ENCODE peak calls at places on chromosome 13, in eight cellular contexts. One of them, this sample, is unnamed.

GRCh38 chr13:49697468-49697867 is 6.2 kb upstream of the EBPL start:
- DNase-seq in effector memory CD4-positive, alpha-beta T cell: no peak
- DNase-seq in aorta: no peak
- DNase-seq in CD4-positive, CD25-positive, alpha-beta regulatory T cell: no peak
- DNase-seq in mammary epithelial cell: no peak
- DNase-seq in cardiac muscle cell: no peak
- DNase-seq in heart right ventricle: no peak
- DNase-seq in heart left ventricle: no peak
- DNase-seq in this sample: no peak

GRCh38 chr13:84303035-84303434 is 420.8 kb upstream of the SLITRK1 start:
- DNase-seq in effector memory CD4-positive, alpha-beta T cell: no peak
- DNase-seq in aorta: no peak
- DNase-seq in CD4-positive, CD25-positive, alpha-beta regulatory T cell: no peak
- DNase-seq in mammary epithelial cell: no peak
- DNase-seq in cardiac muscle cell: no peak
- DNase-seq in heart right ventricle: no peak
- DNase-seq in heart left ventricle: no peak
- DNase-seq in this sample: no peak

GRCh38 chr13:20351279-20352022 is 119.3 kb upstream of the GJB6 start:
- DNase-seq in effector memory CD4-positive, alpha-beta T cell: no peak
- DNase-seq in aorta: no peak
- DNase-seq in CD4-positive, CD25-positive, alpha-beta regulatory T cell: no peak
- DNase-seq in mammary epithelial cell: peak
- DNase-seq in cardiac muscle cell: peak
- DNase-seq in heart right ventricle: no peak
- DNase-seq in heart left ventricle: no peak
- DNase-seq in this sample: peak

GRCh38 chr13:107808388-107808787 is 406.9 kb downstream of the LIG4 start:
- DNase-seq in effector memory CD4-positive, alpha-beta T cell: no peak
- DNase-seq in aorta: no peak
- DNase-seq in CD4-positive, CD25-positive, alpha-beta regulatory T cell: no peak
- DNase-seq in mammary epithelial cell: no peak
- DNase-seq in cardiac muscle cell: peak
- DNase-seq in heart right ventricle: no peak
- DNase-seq in heart left ventricle: no peak
- DNase-seq in this sample: peak

GRCh38 chr13:110306960-110307696 is at the start of the genes COL4A1 and COL4A2:
- DNase-seq in effector memory CD4-positive, alpha-beta T cell: no peak
- DNase-seq in aorta: peak
- DNase-seq in CD4-positive, CD25-positive, alpha-beta regulatory T cell: no peak
- DNase-seq in mammary epithelial cell: peak
- DNase-seq in cardiac muscle cell: peak
- DNase-seq in heart right ventricle: peak
- DNase-seq in heart left ventricle: peak
- DNase-seq in this sample: peak

GRCh38 chr13:21420706-21421105 is 38.4 kb downstream of the ZDHHC20 start:
- DNase-seq in effector memory CD4-positive, alpha-beta T cell: no peak
- DNase-seq in aorta: no peak
- DNase-seq in CD4-positive, CD25-positive, alpha-beta regulatory T cell: no peak
- DNase-seq in mammary epithelial cell: peak
- DNase-seq in cardiac muscle cell: peak
- DNase-seq in heart right ventricle: no peak
- DNase-seq in heart left ventricle: no peak
- DNase-seq in this sample: peak

GRCh38 chr13:36297259-36297599 is 385 bp downstream of the CCDC169 start:
- DNase-seq in effector memory CD4-positive, alpha-beta T cell: no peak
- DNase-seq in aorta: no peak
- DNase-seq in CD4-positive, CD25-positive, alpha-beta regulatory T cell: no peak
- DNase-seq in mammary epithelial cell: no peak
- DNase-seq in cardiac muscle cell: peak
- DNase-seq in heart right ventricle: no peak
- DNase-seq in heart left ventricle: no peak
- DNase-seq in this sample: peak

GRCh38 chr13:19605161-19605955 is 28.1 kb upstream of the MPHOSPH8 start:
- DNase-seq in effector memory CD4-positive, alpha-beta T cell: no peak
- DNase-seq in aorta: no peak
- DNase-seq in CD4-positive, CD25-positive, alpha-beta regulatory T cell: no peak
- DNase-seq in mammary epithelial cell: peak
- DNase-seq in cardiac muscle cell: no peak
- DNase-seq in heart right ventricle: no peak
- DNase-seq in heart left ventricle: no peak
- DNase-seq in this sample: no peak

GRCh38 chr13:49441312-49441711 is 2.6 kb downstream of the CAB39L start:
- DNase-seq in effector memory CD4-positive, alpha-beta T cell: no peak
- DNase-seq in aorta: no peak
- DNase-seq in CD4-positive, CD25-positive, alpha-beta regulatory T cell: no peak
- DNase-seq in mammary epithelial cell: no peak
- DNase-seq in cardiac muscle cell: no peak
- DNase-seq in heart right ventricle: no peak
- DNase-seq in heart left ventricle: no peak
- DNase-seq in this sample: no peak

GRCh38 chr13:27128825-27129627 is 42.6 kb downstream of the USP12 start:
- DNase-seq in effector memory CD4-positive, alpha-beta T cell: no peak
- DNase-seq in aorta: no peak
- DNase-seq in CD4-positive, CD25-positive, alpha-beta regulatory T cell: no peak
- DNase-seq in mammary epithelial cell: no peak
- DNase-seq in cardiac muscle cell: no peak
- DNase-seq in heart right ventricle: no peak
- DNase-seq in heart left ventricle: no peak
- DNase-seq in this sample: no peak

GRCh38 chr13:48210178-48210577 is 22.8 kb upstream of the ITM2B start:
- DNase-seq in effector memory CD4-positive, alpha-beta T cell: no peak
- DNase-seq in aorta: no peak
- DNase-seq in CD4-positive, CD25-positive, alpha-beta regulatory T cell: no peak
- DNase-seq in mammary epithelial cell: peak
- DNase-seq in cardiac muscle cell: peak
- DNase-seq in heart right ventricle: no peak
- DNase-seq in heart left ventricle: no peak
- DNase-seq in this sample: peak

GRCh38 chr13:61536443-61536842 is 120.8 kb upstream of the PCDH20 start:
- DNase-seq in effector memory CD4-positive, alpha-beta T cell: no peak
- DNase-seq in aorta: no peak
- DNase-seq in CD4-positive, CD25-positive, alpha-beta regulatory T cell: no peak
- DNase-seq in mammary epithelial cell: no peak
- DNase-seq in cardiac muscle cell: no peak
- DNase-seq in heart right ventricle: no peak
- DNase-seq in heart left ventricle: no peak
- DNase-seq in this sample: no peak

GRCh38 chr13:36509369-36509768 is 77.1 kb downstream of the CCNA1 start:
- DNase-seq in effector memory CD4-positive, alpha-beta T cell: no peak
- DNase-seq in aorta: no peak
- DNase-seq in CD4-positive, CD25-positive, alpha-beta regulatory T cell: no peak
- DNase-seq in mammary epithelial cell: no peak
- DNase-seq in cardiac muscle cell: no peak
- DNase-seq in heart right ventricle: no peak
- DNase-seq in heart left ventricle: no peak
- DNase-seq in this sample: no peak

GRCh38 chr13:69198706-69199105 is 908.9 kb upstream of the ATXN8OS start:
- DNase-seq in effector memory CD4-positive, alpha-beta T cell: no peak
- DNase-seq in aorta: no peak
- DNase-seq in CD4-positive, CD25-positive, alpha-beta regulatory T cell: no peak
- DNase-seq in mammary epithelial cell: no peak
- DNase-seq in cardiac muscle cell: no peak
- DNase-seq in heart right ventricle: no peak
- DNase-seq in heart left ventricle: no peak
- DNase-seq in this sample: no peak

GRCh38 chr13:30690282-30691188 is 44.8 kb upstream of the ALOX5AP start:
- DNase-seq in effector memory CD4-positive, alpha-beta T cell: no peak
- DNase-seq in aorta: peak
- DNase-seq in CD4-positive, CD25-positive, alpha-beta regulatory T cell: no peak
- DNase-seq in mammary epithelial cell: peak
- DNase-seq in cardiac muscle cell: peak
- DNase-seq in heart right ventricle: peak
- DNase-seq in heart left ventricle: peak
- DNase-seq in this sample: peak
- H3K4me3 ChIP-seq in effector memory CD4-positive, alpha-beta T cell: peak
- H3K4me3 ChIP-seq in aorta: peak
- H3K4me3 ChIP-seq in CD4-positive, CD25-positive, alpha-beta regulatory T cell: peak
- H3K4me3 ChIP-seq in mammary epithelial cell: peak
- H3K4me3 ChIP-seq in cardiac muscle cell: no peak
- H3K4me3 ChIP-seq in heart right ventricle: peak
- H3K4me3 ChIP-seq in heart left ventricle: peak
- H3K4me3 ChIP-seq in this sample: peak

DNA sequence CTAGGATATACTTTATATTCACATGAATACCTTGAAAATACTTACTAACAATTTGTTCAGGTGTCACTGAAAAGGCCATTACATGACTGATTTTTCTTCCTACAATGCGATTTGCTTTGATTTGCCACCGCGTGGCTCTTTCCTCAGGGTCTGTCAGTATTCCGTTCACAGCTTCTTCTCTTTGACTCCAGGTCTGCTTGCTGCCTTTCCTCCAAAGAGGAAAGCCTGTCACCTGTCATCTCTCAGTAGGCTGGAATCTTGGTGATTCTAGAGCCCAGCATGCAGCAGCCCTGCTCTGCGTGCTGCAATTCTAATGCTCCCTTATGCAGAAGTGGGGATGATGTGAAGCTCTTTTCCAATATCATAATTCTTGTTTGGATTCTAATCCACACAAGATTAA is 33.6 kb upstream of the SIAH3 start:
- DNase-seq in effector memory CD4-positive, alpha-beta T cell: no peak
- DNase-seq in aorta: no peak
- DNase-seq in CD4-positive, CD25-positive, alpha-beta regulatory T cell: no peak
- DNase-seq in mammary epithelial cell: no peak
- DNase-seq in cardiac muscle cell: no peak
- DNase-seq in heart right ventricle: no peak
- DNase-seq in heart left ventricle: no peak
- DNase-seq in this sample: no peak
- H3K4me3 ChIP-seq in effector memory CD4-positive, alpha-beta T cell: no peak
- H3K4me3 ChIP-seq in aorta: no peak
- H3K4me3 ChIP-seq in CD4-positive, CD25-positive, alpha-beta regulatory T cell: no peak
- H3K4me3 ChIP-seq in mammary epithelial cell: no peak
- H3K4me3 ChIP-seq in cardiac muscle cell: no peak
- H3K4me3 ChIP-seq in heart right ventricle: no peak
- H3K4me3 ChIP-seq in heart left ventricle: no peak
- H3K4me3 ChIP-seq in this sample: no peak

GRCh38 chr13:29479716-29480492 is 115.6 kb downstream of the SLC7A1 start:
- DNase-seq in effector memory CD4-positive, alpha-beta T cell: no peak
- DNase-seq in aorta: no peak
- DNase-seq in CD4-positive, CD25-positive, alpha-beta regulatory T cell: no peak
- DNase-seq in mammary epithelial cell: no peak
- DNase-seq in cardiac muscle cell: peak
- DNase-seq in heart right ventricle: no peak
- DNase-seq in heart left ventricle: no peak
- DNase-seq in this sample: no peak
- H3K4me3 ChIP-seq in effector memory CD4-positive, alpha-beta T cell: no peak
- H3K4me3 ChIP-seq in aorta: no peak
- H3K4me3 ChIP-seq in CD4-positive, CD25-positive, alpha-beta regulatory T cell: no peak
- H3K4me3 ChIP-seq in mammary epithelial cell: no peak
- H3K4me3 ChIP-seq in cardiac muscle cell: no peak
- H3K4me3 ChIP-seq in heart right ventricle: no peak
- H3K4me3 ChIP-seq in heart left ventricle: no peak
- H3K4me3 ChIP-seq in this sample: no peak

GRCh38 chr13:100588350-100589177 is at the start of gene GGACT:
- DNase-seq in effector memory CD4-positive, alpha-beta T cell: peak
- DNase-seq in aorta: peak
- DNase-seq in CD4-positive, CD25-positive, alpha-beta regulatory T cell: peak
- DNase-seq in mammary epithelial cell: peak
- DNase-seq in cardiac muscle cell: peak
- DNase-seq in heart right ventricle: peak
- DNase-seq in heart left ventricle: peak
- DNase-seq in this sample: peak

GRCh38 chr13:100584901-100585300 is 3.7 kb downstream of the GGACT start:
- DNase-seq in effector memory CD4-positive, alpha-beta T cell: no peak
- DNase-seq in aorta: no peak
- DNase-seq in CD4-positive, CD25-positive, alpha-beta regulatory T cell: no peak
- DNase-seq in mammary epithelial cell: no peak
- DNase-seq in cardiac muscle cell: no peak
- DNase-seq in heart right ventricle: no peak
- DNase-seq in heart left ventricle: no peak
- DNase-seq in this sample: no peak

GRCh38 chr13:100594731-100595130 is 6.1 kb upstream of the GGACT start:
- DNase-seq in effector memory CD4-positive, alpha-beta T cell: no peak
- DNase-seq in aorta: no peak
- DNase-seq in CD4-positive, CD25-positive, alpha-beta regulatory T cell: no peak
- DNase-seq in mammary epithelial cell: no peak
- DNase-seq in cardiac muscle cell: no peak
- DNase-seq in heart right ventricle: no peak
- DNase-seq in heart left ventricle: no peak
- DNase-seq in this sample: no peak

GRCh38 chr13:100594255-100594654 is 5.7 kb upstream of the GGACT start:
- DNase-seq in effector memory CD4-positive, alpha-beta T cell: no peak
- DNase-seq in aorta: no peak
- DNase-seq in CD4-positive, CD25-positive, alpha-beta regulatory T cell: no peak
- DNase-seq in mammary epithelial cell: no peak
- DNase-seq in cardiac muscle cell: no peak
- DNase-seq in heart right ventricle: no peak
- DNase-seq in heart left ventricle: no peak
- DNase-seq in this sample: no peak

GRCh38 chr13:100589178-100589725 is 663 bp upstream of the GGACT start:
- DNase-seq in effector memory CD4-positive, alpha-beta T cell: no peak
- DNase-seq in aorta: no peak
- DNase-seq in CD4-positive, CD25-positive, alpha-beta regulatory T cell: no peak
- DNase-seq in mammary epithelial cell: no peak
- DNase-seq in cardiac muscle cell: no peak
- DNase-seq in heart right ventricle: no peak
- DNase-seq in heart left ventricle: no peak
- DNase-seq in this sample: no peak
- H3K4me3 ChIP-seq in effector memory CD4-positive, alpha-beta T cell: peak
- H3K4me3 ChIP-seq in aorta: no peak
- H3K4me3 ChIP-seq in CD4-positive, CD25-positive, alpha-beta regulatory T cell: peak
- H3K4me3 ChIP-seq in mammary epithelial cell: no peak
- H3K4me3 ChIP-seq in cardiac muscle cell: no peak
- H3K4me3 ChIP-seq in heart right ventricle: peak
- H3K4me3 ChIP-seq in heart left ventricle: peak
- H3K4me3 ChIP-seq in this sample: no peak

This sample was measured in choroid plexus epithelial cell.